ENCODE peak calls at places on chromosome 17, in five cellular contexts. R is stimulated activated CD4-positive, alpha-beta T cell treated with anti-CD3 and anti-CD28 coated beads, Interleukin-2, amount 100 ng/mL, for 24 hours; D is MCF 10A; B is stimulated activated CD8-positive, alpha-beta memory T cell treated with anti-CD3 and anti-CD28 coated beads, Interleukin-4, amount 100 ng/mL, for 48 hours; I is glutamatergic neuron. S is an unnamed sample.

GRCh38 chr17:20703781-20704180 is 124.3 kb downstream of the CDRT15L2 start:
- DNase-seq in R (no peak), D (no peak), B (no peak), I (no peak), S (no peak)

GRCh38 chr17:58264407-58265103 is 16.2 kb downstream of the MPO start:
- DNase-seq in R (no peak), D (no peak), B (no peak), I (no peak), S (no peak)

GRCh38 chr17:72390675-72391501 is 270.1 kb downstream of the SOX9 start:
- DNase-seq in R (no peak), D (peak), B (no peak), I (no peak), S (no peak)

GRCh38 chr17:28528329-28529011 is 22.3 kb downstream of the FOXN1 start:
- DNase-seq in R (no peak), D (peak), B (no peak), I (no peak), S (no peak)

GRCh38 chr17:37607637-37608368 is 1.4 kb downstream of the SYNRG start:
- DNase-seq in R (peak), D (no peak), B (peak), I (no peak), S (no peak)

GRCh38 chr17:27782791-27783206 is 17.5 kb downstream of the NOS2 start:
- DNase-seq in R (no peak), D (no peak), B (no peak), I (no peak), S (no peak)

GRCh38 chr17:47279062-47279801 is 25.6 kb downstream of the ITGB3 start:
- DNase-seq in R (no peak), D (peak), B (no peak), I (no peak), S (peak)

GRCh38 chr17:56595831-56596740 is 2.6 kb downstream of the NOG start:
- DNase-seq in R (peak), D (peak), B (peak), I (peak), S (peak)

GRCh38 chr17:47287068-47287467 is 33.4 kb downstream of the ITGB3 start:
- DNase-seq in R (no peak), D (no peak), B (no peak), I (no peak), S (no peak)

GRCh38 chr17:74641224-74641948 is 17.8 kb upstream of the CD300E start:
- DNase-seq in R (no peak), D (no peak), B (no peak), I (no peak), S (no peak)

GRCh38 chr17:73536700-73537680 is 107.3 kb downstream of the SDK2 start:
- DNase-seq in R (no peak), D (no peak), B (no peak), I (no peak), S (no peak)

GRCh38 chr17:69335018-69335417 is 8.1 kb upstream of the ABCA5 start:
- DNase-seq in R (no peak), D (peak), B (no peak), I (no peak), S (peak)

GRCh38 chr17:82148997-82149396 is 51.0 kb upstream of the FASN start:
- DNase-seq in R (no peak), D (peak), B (no peak), I (no peak), S (no peak)

GRCh38 chr17:42682400-42683384 is at the start of gene CNTNAP1:
- DNase-seq in R (no peak), D (peak), B (peak), I (peak), S (peak)

GRCh38 chr17:74288785-74289184 is 14.8 kb downstream of the DNAI2 start:
- DNase-seq in R (no peak), D (no peak), B (peak), I (no peak), S (no peak)

GRCh38 chr17:82117139-82118090 is 19.4 kb upstream of the FASN start:
- DNase-seq in R (no peak), D (no peak), B (no peak), I (no peak), S (no peak)

GRCh38 chr17:13601776-13602551 is at the start of gene HS3ST3A1:
- DNase-seq in R (no peak), D (peak), B (peak), I (peak), S (peak)

GRCh38 chr17:27997522-27997921 is 45.0 kb upstream of the NLK start:
- DNase-seq in R (no peak), D (no peak), B (no peak), I (no peak), S (no peak)